ENCODE peak calls at places on chromosome 11, in five cellular contexts. One of them, this sample, is unnamed.

GRCh38 chr11:15912825-15913224 is 443.5 kb downstream of the SOX6 start:
- DNase-seq in A549: no peak
- DNase-seq in Panc1: no peak
- DNase-seq in stimulated activated CD4-positive, alpha-beta T cell treated with anti-CD3 and anti-CD28 coated beads, Interleukin-4, amount 100 ng/mL, for 4 hours: no peak
- DNase-seq in amygdala: no peak
- DNase-seq in this sample: no peak

GRCh38 chr11:94171693-94172440 is 43.2 kb downstream of the PANX1 start:
- DNase-seq in A549: peak
- DNase-seq in Panc1: peak
- DNase-seq in stimulated activated CD4-positive, alpha-beta T cell treated with anti-CD3 and anti-CD28 coated beads, Interleukin-4, amount 100 ng/mL, for 4 hours: no peak
- DNase-seq in amygdala: no peak
- DNase-seq in this sample: no peak

GRCh38 chr11:122180435-122180834 is 64.4 kb upstream of the BLID start:
- DNase-seq in A549: peak
- DNase-seq in Panc1: peak
- DNase-seq in stimulated activated CD4-positive, alpha-beta T cell treated with anti-CD3 and anti-CD28 coated beads, Interleukin-4, amount 100 ng/mL, for 4 hours: no peak
- DNase-seq in amygdala: no peak
- DNase-seq in this sample: no peak

GRCh38 chr11:18115360-18116127 is 9.7 kb upstream of the SAAL1 start:
- DNase-seq in A549: peak
- DNase-seq in Panc1: peak
- DNase-seq in stimulated activated CD4-positive, alpha-beta T cell treated with anti-CD3 and anti-CD28 coated beads, Interleukin-4, amount 100 ng/mL, for 4 hours: peak
- DNase-seq in amygdala: peak
- DNase-seq in this sample: peak

GRCh38 chr11:4544891-4545290 is at the start of gene OR52M1:
- DNase-seq in A549: no peak
- DNase-seq in Panc1: no peak
- DNase-seq in stimulated activated CD4-positive, alpha-beta T cell treated with anti-CD3 and anti-CD28 coated beads, Interleukin-4, amount 100 ng/mL, for 4 hours: no peak
- DNase-seq in amygdala: no peak
- DNase-seq in this sample: no peak

GRCh38 chr11:110833033-110833484 is 120.8 kb upstream of the ARHGAP20 start:
- DNase-seq in A549: no peak
- DNase-seq in Panc1: no peak
- DNase-seq in stimulated activated CD4-positive, alpha-beta T cell treated with anti-CD3 and anti-CD28 coated beads, Interleukin-4, amount 100 ng/mL, for 4 hours: no peak
- DNase-seq in amygdala: no peak
- DNase-seq in this sample: no peak

GRCh38 chr11:109940816-109941215 is 152.4 kb upstream of the ZC3H12C start:
- DNase-seq in A549: peak
- DNase-seq in Panc1: peak
- DNase-seq in stimulated activated CD4-positive, alpha-beta T cell treated with anti-CD3 and anti-CD28 coated beads, Interleukin-4, amount 100 ng/mL, for 4 hours: no peak
- DNase-seq in amygdala: no peak
- DNase-seq in this sample: no peak

GRCh38 chr11:10725114-10725906 is 25.7 kb upstream of the CTR9 start:
- DNase-seq in A549: no peak
- DNase-seq in Panc1: no peak
- DNase-seq in stimulated activated CD4-positive, alpha-beta T cell treated with anti-CD3 and anti-CD28 coated beads, Interleukin-4, amount 100 ng/mL, for 4 hours: peak
- DNase-seq in amygdala: no peak
- DNase-seq in this sample: no peak

GRCh38 chr11:117220568-117220967 is 11.3 kb downstream of the PCSK7 start:
- DNase-seq in A549: no peak
- DNase-seq in Panc1: no peak
- DNase-seq in stimulated activated CD4-positive, alpha-beta T cell treated with anti-CD3 and anti-CD28 coated beads, Interleukin-4, amount 100 ng/mL, for 4 hours: no peak
- DNase-seq in amygdala: peak
- DNase-seq in this sample: no peak

GRCh38 chr11:108278546-108278945 is 55.7 kb downstream of the ATM start:
- DNase-seq in A549: no peak
- DNase-seq in Panc1: no peak
- DNase-seq in stimulated activated CD4-positive, alpha-beta T cell treated with anti-CD3 and anti-CD28 coated beads, Interleukin-4, amount 100 ng/mL, for 4 hours: no peak
- DNase-seq in amygdala: no peak
- DNase-seq in this sample: no peak

GRCh38 chr11:112999518-112999917 is 38.3 kb downstream of the NCAM1 start:
- DNase-seq in A549: no peak
- DNase-seq in Panc1: no peak
- DNase-seq in stimulated activated CD4-positive, alpha-beta T cell treated with anti-CD3 and anti-CD28 coated beads, Interleukin-4, amount 100 ng/mL, for 4 hours: no peak
- DNase-seq in amygdala: no peak
- DNase-seq in this sample: no peak

GRCh38 chr11:133928628-133929059 is 28.1 kb downstream of the IGSF9B start:
- DNase-seq in A549: no peak
- DNase-seq in Panc1: no peak
- DNase-seq in stimulated activated CD4-positive, alpha-beta T cell treated with anti-CD3 and anti-CD28 coated beads, Interleukin-4, amount 100 ng/mL, for 4 hours: peak
- DNase-seq in amygdala: no peak
- DNase-seq in this sample: no peak

GRCh38 chr11:76599041-76600013 is 71.2 kb downstream of the LRRC32 start:
- DNase-seq in A549: no peak
- DNase-seq in Panc1: no peak
- DNase-seq in stimulated activated CD4-positive, alpha-beta T cell treated with anti-CD3 and anti-CD28 coated beads, Interleukin-4, amount 100 ng/mL, for 4 hours: no peak
- DNase-seq in amygdala: no peak
- DNase-seq in this sample: no peak

GRCh38 chr11:131025020-131025419 is 108.7 kb upstream of the SNX19 start:
- DNase-seq in A549: peak
- DNase-seq in Panc1: no peak
- DNase-seq in stimulated activated CD4-positive, alpha-beta T cell treated with anti-CD3 and anti-CD28 coated beads, Interleukin-4, amount 100 ng/mL, for 4 hours: no peak
- DNase-seq in amygdala: no peak
- DNase-seq in this sample: no peak

GRCh38 chr11:75337195-75337654 is 14.2 kb downstream of the ARRB1 start:
- DNase-seq in A549: peak
- DNase-seq in Panc1: no peak
- DNase-seq in stimulated activated CD4-positive, alpha-beta T cell treated with anti-CD3 and anti-CD28 coated beads, Interleukin-4, amount 100 ng/mL, for 4 hours: no peak
- DNase-seq in amygdala: no peak
- DNase-seq in this sample: no peak

GRCh38 chr11:1782026-1782696 is 18.4 kb upstream of the CTSD start:
- DNase-seq in A549: no peak
- DNase-seq in Panc1: no peak
- DNase-seq in stimulated activated CD4-positive, alpha-beta T cell treated with anti-CD3 and anti-CD28 coated beads, Interleukin-4, amount 100 ng/mL, for 4 hours: no peak
- DNase-seq in amygdala: no peak
- DNase-seq in this sample: no peak

GRCh38 chr11:27720277-27720830 is 20.1 kb upstream of the BDNF start:
- DNase-seq in A549: peak
- DNase-seq in Panc1: no peak
- DNase-seq in stimulated activated CD4-positive, alpha-beta T cell treated with anti-CD3 and anti-CD28 coated beads, Interleukin-4, amount 100 ng/mL, for 4 hours: no peak
- DNase-seq in amygdala: no peak
- DNase-seq in this sample: no peak